ENCODE peak calls at places on chromosomes 6 and 20, in seven cellular contexts. One of them, this sample, is unnamed.

GRCh38 chr20:31719644-31720485 is 2.8 kb downstream of the BCL2L1 start:
- DNase-seq in HCT116: no peak
- DNase-seq in heart right ventricle: no peak
- DNase-seq in GM23248: no peak
- DNase-seq in fibroblast of lung: no peak
- DNase-seq in heart left ventricle: no peak
- DNase-seq in GM23338: peak; percentile 90
- DNase-seq in this sample: no peak

GRCh38 chr20:51156041-51156795 is 133.3 kb upstream of the KCNG1 start:
- DNase-seq in GM23248: peak; percentile 63
- DNase-seq in heart left ventricle: no peak
- DNase-seq in heart right ventricle: no peak
- DNase-seq in fibroblast of lung: peak; percentile 89
- DNase-seq in HCT116: no peak
- DNase-seq in GM23338: no peak
- DNase-seq in this sample: no peak

GRCh38 chr6:132893772-132894490 is 79.6 kb downstream of the RPS12 start:
- DNase-seq in fibroblast of lung: no peak
- DNase-seq in heart left ventricle: no peak
- DNase-seq in GM23248: no peak
- DNase-seq in HCT116: no peak
- DNase-seq in GM23338: no peak
- DNase-seq in heart right ventricle: no peak
- DNase-seq in this sample: no peak

GRCh38 chr6:43269273-43270007 is 26.2 kb downstream of the TTBK1 start:
- DNase-seq in GM23338: peak; percentile 47
- DNase-seq in fibroblast of lung: no peak
- DNase-seq in heart right ventricle: peak; percentile 25
- DNase-seq in heart left ventricle: peak; percentile 74
- DNase-seq in HCT116: no peak
- DNase-seq in GM23248: peak; percentile 42
- DNase-seq in this sample: no peak

GRCh38 chr6:17469006-17469972 is 75.9 kb downstream of the CAP2 start:
- DNase-seq in heart right ventricle: no peak
- DNase-seq in GM23248: peak; percentile 49
- DNase-seq in heart left ventricle: no peak
- DNase-seq in GM23338: peak; percentile 52
- DNase-seq in HCT116: no peak
- DNase-seq in fibroblast of lung: peak; percentile 63
- DNase-seq in this sample: no peak

GRCh38 chr6:128519931-128520435 is 416 bp downstream of the PTPRK start:
- DNase-seq in HCT116: no peak
- DNase-seq in GM23338: peak; percentile 61
- DNase-seq in GM23248: peak; percentile 79
- DNase-seq in fibroblast of lung: no peak
- DNase-seq in heart right ventricle: peak; percentile 61
- DNase-seq in heart left ventricle: peak; percentile 79
- DNase-seq in this sample: peak; percentile 73

GRCh38 chr6:128882560-128882959 is 378 bp upstream of the LAMA2 start:
- DNase-seq in heart right ventricle: no peak
- DNase-seq in GM23248: peak; percentile 51
- DNase-seq in GM23338: peak; percentile 38
- DNase-seq in fibroblast of lung: no peak
- DNase-seq in heart left ventricle: peak; percentile 28
- DNase-seq in HCT116: no peak
- DNase-seq in this sample: no peak

GRCh38 chr20:45289942-45290676 is 16.5 kb upstream of the RBPJL start:
- DNase-seq in GM23248: no peak
- DNase-seq in HCT116: no peak
- DNase-seq in heart right ventricle: no peak
- DNase-seq in fibroblast of lung: no peak
- DNase-seq in heart left ventricle: no peak
- DNase-seq in GM23338: no peak
- DNase-seq in this sample: no peak

GRCh38 chr6:45323656-45324224 is 4.4 kb upstream of the RUNX2 start:
- DNase-seq in GM23248: no peak
- DNase-seq in heart left ventricle: no peak
- DNase-seq in heart right ventricle: no peak
- DNase-seq in GM23338: no peak
- DNase-seq in HCT116: no peak
- DNase-seq in fibroblast of lung: no peak
- DNase-seq in this sample: no peak

GRCh38 chr6:13120483-13121482 is 207.6 kb downstream of the TBC1D7 start:
- DNase-seq in heart left ventricle: no peak
- DNase-seq in heart right ventricle: peak; percentile 64
- DNase-seq in GM23338: peak; percentile 56
- DNase-seq in fibroblast of lung: no peak
- DNase-seq in GM23248: no peak
- DNase-seq in HCT116: no peak
- DNase-seq in this sample: no peak

GRCh38 chr20:22385602-22386299 is 198.6 kb downstream of the FOXA2 start:
- DNase-seq in GM23248: peak; percentile 22
- DNase-seq in GM23338: peak; percentile 32
- DNase-seq in HCT116: no peak
- DNase-seq in heart right ventricle: no peak
- DNase-seq in fibroblast of lung: no peak
- DNase-seq in heart left ventricle: no peak
- DNase-seq in this sample: peak; percentile 55

GRCh38 chr20:25005220-25005619 is 12.7 kb upstream of the APMAP start:
- DNase-seq in heart left ventricle: no peak
- DNase-seq in GM23338: no peak
- DNase-seq in fibroblast of lung: peak; percentile 19
- DNase-seq in GM23248: peak; percentile 31
- DNase-seq in heart right ventricle: peak; percentile 34
- DNase-seq in HCT116: no peak
- DNase-seq in this sample: no peak

GRCh38 chr6:18119236-18119635 is 3.2 kb downstream of the NHLRC1 start:
- DNase-seq in GM23338: no peak
- DNase-seq in heart right ventricle: no peak
- DNase-seq in fibroblast of lung: no peak
- DNase-seq in GM23248: no peak
- DNase-seq in HCT116: no peak
- DNase-seq in heart left ventricle: no peak
- DNase-seq in this sample: peak; percentile 8

GRCh38 chr6:40413231-40413755 is 173.9 kb downstream of the LRFN2 start:
- DNase-seq in HCT116: no peak
- DNase-seq in fibroblast of lung: no peak
- DNase-seq in heart right ventricle: no peak
- DNase-seq in GM23338: no peak
- DNase-seq in GM23248: no peak
- DNase-seq in heart left ventricle: no peak
- DNase-seq in this sample: no peak

GRCh38 chr20:10490706-10491105 is 55.6 kb downstream of the SLX4IP start:
- DNase-seq in GM23338: peak; percentile 60
- DNase-seq in fibroblast of lung: peak; percentile 19
- DNase-seq in heart left ventricle: no peak
- DNase-seq in HCT116: no peak
- DNase-seq in heart right ventricle: no peak
- DNase-seq in GM23248: no peak
- DNase-seq in this sample: no peak

GRCh38 chr6:14728396-14729024 is 517.4 kb upstream of the JARID2 start:
- DNase-seq in GM23248: peak; percentile 67
- DNase-seq in fibroblast of lung: peak; percentile 94
- DNase-seq in heart right ventricle: no peak
- DNase-seq in HCT116: no peak
- DNase-seq in heart left ventricle: no peak
- DNase-seq in GM23338: no peak
- DNase-seq in this sample: peak; percentile 64

GRCh38 chr6:15500078-15500740 is 162.6 kb downstream of the DTNBP1 start:
- DNase-seq in heart left ventricle: no peak
- DNase-seq in heart right ventricle: no peak
- DNase-seq in GM23248: no peak
- DNase-seq in fibroblast of lung: no peak
- DNase-seq in GM23338: no peak
- DNase-seq in HCT116: no peak
- DNase-seq in this sample: no peak

GRCh38 chr20:57469418-57470211 is 55.3 kb downstream of the CTCFL start:
- DNase-seq in GM23338: peak; percentile 37
- DNase-seq in fibroblast of lung: no peak
- DNase-seq in GM23248: no peak
- DNase-seq in heart right ventricle: peak; percentile 54
- DNase-seq in heart left ventricle: peak; percentile 70
- DNase-seq in HCT116: no peak
- DNase-seq in this sample: no peak

GRCh38 chr6:146775227-146775626 is 176.5 kb downstream of the ADGB start:
- DNase-seq in GM23338: peak; percentile 26
- DNase-seq in GM23248: peak; percentile 16
- DNase-seq in HCT116: no peak
- DNase-seq in heart left ventricle: no peak
- DNase-seq in heart right ventricle: no peak
- DNase-seq in fibroblast of lung: peak; percentile 11
- DNase-seq in this sample: no peak

DNA sequence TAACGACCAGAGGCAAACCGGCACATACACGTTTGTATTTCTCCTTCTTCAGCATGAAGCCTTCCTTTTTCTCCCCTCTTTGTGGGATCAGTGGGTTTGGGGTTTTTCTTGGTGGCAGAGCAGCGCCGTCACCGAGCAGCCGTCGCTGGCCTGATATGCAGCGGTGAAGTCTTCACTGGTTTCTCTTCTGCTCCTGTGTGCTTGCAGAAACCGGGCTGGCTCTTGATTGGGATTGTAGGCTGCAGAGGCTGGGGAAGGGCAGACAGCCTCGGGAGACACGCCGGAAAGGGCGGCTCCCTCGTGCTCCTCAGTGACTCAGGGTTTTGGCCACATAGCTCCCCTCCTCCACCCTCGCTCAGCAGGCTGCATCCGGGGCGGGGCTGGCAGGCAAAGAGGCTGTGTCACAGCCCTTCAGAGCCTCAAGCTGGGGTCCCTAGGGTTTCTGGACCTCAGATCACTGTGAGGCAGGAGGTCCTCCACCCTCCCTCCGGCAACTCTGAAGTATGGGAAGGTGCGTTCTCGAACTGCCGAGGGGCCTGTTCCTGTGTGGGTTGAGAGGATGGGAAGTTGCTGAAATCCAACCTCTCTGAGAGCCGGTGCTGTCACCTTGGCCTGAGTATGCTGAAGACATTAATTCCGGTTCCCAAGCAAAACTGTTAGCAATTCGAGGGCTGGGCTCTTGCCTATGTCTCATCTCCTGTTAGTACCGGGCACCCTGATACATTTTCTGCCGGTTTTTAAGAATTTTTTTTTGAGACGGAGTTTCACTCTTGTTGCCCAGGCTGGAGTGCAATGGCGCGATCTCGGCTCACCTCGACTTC is 24.2 kb downstream of the NQO2 start:
- DNase-seq in GM23338: peak; percentile 94
- DNase-seq in GM23248: peak; percentile 99
- DNase-seq in fibroblast of lung: peak; percentile 83
- DNase-seq in heart left ventricle: peak; percentile 96
- DNase-seq in heart right ventricle: peak; percentile 95
- DNase-seq in HCT116: peak; percentile 73
- DNase-seq in this sample: peak; percentile 93
- H3K4me3 ChIP-seq in GM23338: peak overlapping the region; percentile 39
- H3K4me3 ChIP-seq in GM23248: peak overlapping the region; percentile 85
- H3K4me3 ChIP-seq in fibroblast of lung: peak overlapping the region; percentile 34
- H3K4me3 ChIP-seq in heart left ventricle: peak overlapping the region; percentile 46
- H3K4me3 ChIP-seq in heart right ventricle: peak overlapping the region; percentile 60
- H3K4me3 ChIP-seq in HCT116: peak overlapping the region; percentile 37
- H3K4me3 ChIP-seq in this sample: no peak overlapping the region

DNA sequence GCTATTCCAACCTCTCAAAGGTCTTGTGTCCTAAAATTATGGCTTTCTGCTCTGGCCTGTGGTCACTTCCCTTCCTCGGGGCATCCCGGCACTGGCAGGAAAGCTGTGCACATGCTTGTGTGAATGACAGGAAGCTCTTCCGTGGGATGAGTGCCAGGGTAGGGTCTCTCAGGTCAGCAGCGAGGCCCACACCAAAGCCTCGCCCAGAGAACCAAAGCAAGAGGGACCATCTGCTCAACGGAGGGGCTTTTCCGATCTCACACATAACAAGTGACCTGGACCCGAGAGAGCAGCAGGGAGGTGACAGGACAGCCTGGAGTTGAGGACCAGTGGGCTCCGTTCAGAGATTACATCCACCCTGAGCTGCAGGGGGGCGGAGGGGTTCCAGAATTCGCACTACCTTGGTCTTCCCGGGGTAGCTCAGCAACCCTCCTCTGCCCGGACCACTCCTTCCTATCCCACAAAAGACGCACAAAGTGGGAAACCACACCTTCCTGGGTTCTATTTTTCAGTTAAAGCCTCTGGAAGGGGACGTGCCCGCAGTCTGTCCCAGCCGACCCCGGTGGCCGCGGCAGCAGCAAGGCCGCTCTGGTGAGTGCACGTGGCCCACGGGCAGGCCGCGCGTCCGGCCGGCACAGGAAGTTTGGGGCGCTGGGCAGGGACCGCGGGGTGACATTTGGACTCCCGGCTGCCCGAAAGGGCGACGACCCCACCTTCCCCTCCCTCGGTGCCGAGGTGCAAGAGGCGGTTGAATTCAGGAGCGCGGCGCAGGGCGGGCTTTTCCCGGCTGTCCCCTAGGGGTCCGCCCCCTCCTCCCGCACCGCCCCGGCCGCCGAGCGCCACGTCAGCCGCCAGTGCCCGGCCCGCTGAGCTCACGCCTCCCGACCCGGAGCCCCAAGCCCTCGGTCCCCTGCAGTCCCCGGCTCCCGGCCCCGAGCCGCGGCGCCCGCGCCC is 988 bp downstream of the TXNDC5 start:
- DNase-seq in GM23338: peak; percentile 77
- DNase-seq in heart left ventricle: peak; percentile 84
- DNase-seq in HCT116: no peak
- DNase-seq in heart right ventricle: peak; percentile 56
- DNase-seq in fibroblast of lung: peak; percentile 30
- DNase-seq in GM23248: peak; percentile 85
- DNase-seq in this sample: peak; percentile 44
- H3K4me3 ChIP-seq in GM23338: peak overlapping the region; percentile 83
- H3K4me3 ChIP-seq in heart left ventricle: peak overlapping the region; percentile 72
- H3K4me3 ChIP-seq in HCT116: peak overlapping the region; percentile 94
- H3K4me3 ChIP-seq in heart right ventricle: peak overlapping the region; percentile 72
- H3K4me3 ChIP-seq in fibroblast of lung: peak overlapping the region; percentile 65
- H3K4me3 ChIP-seq in GM23248: peak overlapping the region; percentile 81
- H3K4me3 ChIP-seq in this sample: peak overlapping the region; percentile 72

DNA sequence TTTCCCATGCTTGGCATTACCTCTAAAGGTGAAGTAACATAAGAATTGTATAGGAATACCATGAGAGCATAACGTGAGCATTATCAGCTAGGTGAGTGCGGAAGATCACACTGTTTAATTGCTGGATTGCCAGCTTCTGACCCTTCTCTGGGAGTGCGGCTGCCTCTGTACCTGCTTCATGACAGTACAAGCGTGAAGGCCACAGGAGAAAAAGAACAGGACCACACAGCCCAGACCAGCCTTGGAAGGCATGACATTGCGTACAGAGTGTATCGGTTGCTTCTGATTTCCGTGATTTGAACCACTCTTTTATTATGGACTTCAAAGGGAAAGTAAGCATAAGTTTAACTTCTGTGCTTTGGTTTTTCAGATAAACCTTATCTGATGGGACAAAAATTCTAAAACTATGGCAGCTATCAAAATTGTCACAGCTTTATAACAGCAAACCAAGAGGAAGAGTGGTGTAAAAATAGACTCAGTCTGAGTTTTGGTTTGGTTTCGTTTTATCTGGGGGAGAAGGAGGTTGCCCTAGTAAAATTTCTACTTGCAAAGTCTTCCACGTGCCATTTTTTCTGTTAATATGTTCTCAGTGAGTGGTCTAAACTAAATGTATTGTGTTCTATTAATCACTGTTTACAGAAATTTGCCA is 97.4 kb downstream of the RPP40 start:
- DNase-seq in HCT116: no peak
- DNase-seq in heart right ventricle: no peak
- DNase-seq in GM23248: no peak
- DNase-seq in fibroblast of lung: no peak
- DNase-seq in GM23338: no peak
- DNase-seq in heart left ventricle: no peak
- DNase-seq in this sample: no peak
- H3K4me3 ChIP-seq in HCT116: no peak overlapping the region
- H3K4me3 ChIP-seq in heart right ventricle: no peak overlapping the region
- H3K4me3 ChIP-seq in GM23248: peak overlapping the region; percentile 46
- H3K4me3 ChIP-seq in fibroblast of lung: peak overlapping the region; percentile 29
- H3K4me3 ChIP-seq in GM23338: no peak overlapping the region
- H3K4me3 ChIP-seq in heart left ventricle: no peak overlapping the region
- H3K4me3 ChIP-seq in this sample: no peak overlapping the region

GRCh38 chr6:108782231-108783041 is 65.8 kb upstream of the ARMC2 start:
- DNase-seq in GM23248: peak; percentile 89
- DNase-seq in HCT116: peak; percentile 80
- DNase-seq in heart right ventricle: peak; percentile 82
- DNase-seq in heart left ventricle: peak; percentile 88
- DNase-seq in fibroblast of lung: peak; percentile 85
- DNase-seq in GM23338: peak; percentile 92
- DNase-seq in this sample: peak; percentile 95
- H3K4me3 ChIP-seq in GM23248: peak overlapping the region; percentile 73
- H3K4me3 ChIP-seq in HCT116: peak overlapping the region; percentile 41
- H3K4me3 ChIP-seq in heart right ventricle: peak overlapping the region; percentile 36
- H3K4me3 ChIP-seq in heart left ventricle: peak overlapping the region; percentile 40
- H3K4me3 ChIP-seq in fibroblast of lung: peak overlapping the region; percentile 62
- H3K4me3 ChIP-seq in GM23338: peak overlapping the region; percentile 55
- H3K4me3 ChIP-seq in this sample: peak overlapping the region; percentile 57